ENCODE peak calls at places on chromosomes 16 and 17, in five cellular contexts. F is left cardiac atrium, X is T-helper 17 cell, C is NCI-H2171 treated with DMSO at 0.1 percent for 48 hours, P is AG04450. G is an unnamed sample.

GRCh38 chr17:80263253-80264047 is 2.8 kb downstream of the RNF213 start:
- DNase-seq in F (peak), P (peak), X (peak), C (peak), G (peak)

GRCh38 chr16:56558024-56558747 is 6.7 kb upstream of the MT4 start:
- DNase-seq in X (no peak), C (peak), F (no peak), P (peak), G (peak)

GRCh38 chr16:89922884-89923639 is at the start of gene TUBB3:
- DNase-seq in X (no peak), C (peak), F (peak), P (no peak), G (peak)

GRCh38 chr16:68539704-68540370 is 746 bp downstream of the ZFP90 start:
- DNase-seq in X (no peak), C (peak), F (no peak), P (no peak), G (no peak)

GRCh38 chr16:85535352-85536072 is 77.6 kb upstream of the GSE1 start:
- DNase-seq in F (no peak), P (no peak), C (no peak), X (no peak), G (peak)

GRCh38 chr16:20865420-20866126 is 34.6 kb downstream of the DCUN1D3 start:
- DNase-seq in P (no peak), F (no peak), X (no peak), C (peak), G (peak)

GRCh38 chr17:44095647-44096496 is 25.3 kb downstream of the G6PC3 start:
- DNase-seq in C (peak), X (no peak), F (peak), P (peak), G (peak)

GRCh38 chr17:48596000-48596734 is 2.6 kb upstream of the HOXB5 start:
- DNase-seq in C (no peak), X (no peak), P (no peak), F (no peak), G (peak)

GRCh38 chr16:66569827-66570405 is 3.7 kb downstream of the CMTM1 start:
- DNase-seq in F (no peak), X (no peak), C (no peak), P (no peak), G (no peak)

GRCh38 chr16:50340578-50340977 is 28.2 kb downstream of the BRD7 start:
- DNase-seq in F (no peak), C (no peak), P (peak), X (no peak), G (no peak)

GRCh38 chr16:28900601-28901000 is 22.3 kb downstream of the ATP2A1 start:
- DNase-seq in P (no peak), C (no peak), F (no peak), X (no peak), G (no peak)

GRCh38 chr17:82490512-82491195 is 28.9 kb upstream of the FOXK2 start:
- DNase-seq in C (peak), P (no peak), X (no peak), F (no peak), G (peak)

GRCh38 chr16:56332464-56333079 is 92.8 kb downstream of the AMFR start:
- DNase-seq in F (peak), X (no peak), C (no peak), P (no peak), G (no peak)

GRCh38 chr17:57767561-57767960 is 22.5 kb upstream of the CCDC182 start:
- DNase-seq in C (no peak), F (no peak), P (no peak), X (no peak), G (no peak)

GRCh38 chr16:68420366-68420765 is 27.9 kb downstream of the SMPD3 start:
- DNase-seq in X (no peak), C (peak), P (no peak), F (no peak), G (no peak)

GRCh38 chr16:58198022-58198683 is at the start of gene CSNK2A2:
- DNase-seq in P (peak), C (peak), F (peak), X (peak), G (peak)

GRCh38 chr16:11190585-11191565 is 65.1 kb downstream of the SOCS1 start:
- DNase-seq in P (no peak), X (no peak), F (no peak), C (peak), G (peak)

GRCh38 chr16:15035163-15035729 is 20.6 kb downstream of the NTAN1 start:
- DNase-seq in F (no peak), C (no peak), P (no peak), X (no peak), G (no peak)

GRCh38 chr17:65553646-65554567 is 7.5 kb downstream of the AXIN2 start:
- DNase-seq in F (no peak), C (no peak), P (no peak), X (no peak), G (no peak)

GRCh38 chr17:57892146-57892819 is 42.4 kb upstream of the MRPS23 start:
- DNase-seq in C (peak), F (peak), P (peak), X (peak), G (peak)

GRCh38 chr16:8588703-8589292 is 1.5 kb downstream of the TMEM114 start:
- DNase-seq in P (no peak), X (no peak), F (no peak), C (no peak), G (no peak)

GRCh38 chr16:69100046-69100765 is 5.2 kb upstream of the HAS3 start:
- DNase-seq in P (no peak), C (peak), F (no peak), X (no peak), G (peak)

GRCh38 chr17:28613916-28614315 is at the start of gene RSKR:
- DNase-seq in P (no peak), X (no peak), C (no peak), F (no peak), G (no peak)

GRCh38 chr16:50154369-50154947 is 1.4 kb downstream of the TENT4B start:
- DNase-seq in X (no peak), F (no peak), C (no peak), P (no peak), G (no peak)

GRCh38 chr17:44367626-44368025 is 4.0 kb upstream of the FAM171A2 start:
- DNase-seq in P (no peak), C (no peak), X (no peak), F (no peak), G (no peak)

GRCh38 chr16:9836118-9836736 is 346.0 kb downstream of the GRIN2A start:
- DNase-seq in P (no peak), X (no peak), C (no peak), F (no peak), G (no peak)